ENCODE peak calls at places on chromosomes 4 and X, in ten cellular contexts. One of them, this sample, is unnamed.
A peak's percentile ranks its signal among the peaks of the same experiment; 100 is the strongest.

GRCh38 chrX:75149654-75150053 is 6.4 kb downstream of the ABCB7 start:
- DNase-seq in right atrium auricular region: no peak
- DNase-seq in astrocyte: no peak
- DNase-seq in fibroblast of lung: no peak
- DNase-seq in CD8-positive, alpha-beta memory T cell: no peak
- DNase-seq in PC-3: no peak
- DNase-seq in tibial nerve: no peak
- DNase-seq in bronchial epithelial cell: no peak
- DNase-seq in CD4-positive, CD25-positive, alpha-beta regulatory T cell: no peak
- DNase-seq in ovary: no peak
- DNase-seq in this sample: no peak

GRCh38 chrX:670596-670995 is 40.0 kb downstream of the SHOX start:
- DNase-seq in CD4-positive, CD25-positive, alpha-beta regulatory T cell: no peak
- DNase-seq in fibroblast of lung: no peak
- DNase-seq in right atrium auricular region: no peak
- DNase-seq in ovary: no peak
- DNase-seq in astrocyte: no peak
- DNase-seq in bronchial epithelial cell: no peak
- DNase-seq in CD8-positive, alpha-beta memory T cell: no peak
- DNase-seq in PC-3: no peak
- DNase-seq in tibial nerve: no peak
- DNase-seq in this sample: no peak

GRCh38 chrX:54042609-54043010 is 1.7 kb downstream of the PHF8 start:
- DNase-seq in right atrium auricular region: peak; percentile 63
- DNase-seq in astrocyte: peak; percentile 48
- DNase-seq in fibroblast of lung: peak; percentile 57
- DNase-seq in CD4-positive, CD25-positive, alpha-beta regulatory T cell: peak; percentile 54
- DNase-seq in ovary: peak; percentile 60
- DNase-seq in tibial nerve: peak; percentile 18
- DNase-seq in CD8-positive, alpha-beta memory T cell: peak; percentile 21
- DNase-seq in bronchial epithelial cell: peak; percentile 15
- DNase-seq in PC-3: peak; percentile 67
- DNase-seq in this sample: peak; percentile 50

GRCh38 chrX:9438950-9439494 is 25.8 kb upstream of the TBL1X start:
- DNase-seq in CD4-positive, CD25-positive, alpha-beta regulatory T cell: no peak
- DNase-seq in astrocyte: no peak
- DNase-seq in right atrium auricular region: no peak
- DNase-seq in ovary: no peak
- DNase-seq in tibial nerve: no peak
- DNase-seq in PC-3: no peak
- DNase-seq in fibroblast of lung: no peak
- DNase-seq in CD8-positive, alpha-beta memory T cell: no peak
- DNase-seq in bronchial epithelial cell: no peak
- DNase-seq in this sample: no peak

GRCh38 chr4:5800496-5800895 is 89.5 kb downstream of the EVC start:
- DNase-seq in fibroblast of lung: no peak
- DNase-seq in PC-3: no peak
- DNase-seq in CD4-positive, CD25-positive, alpha-beta regulatory T cell: no peak
- DNase-seq in tibial nerve: no peak
- DNase-seq in bronchial epithelial cell: no peak
- DNase-seq in ovary: no peak
- DNase-seq in CD8-positive, alpha-beta memory T cell: no peak
- DNase-seq in astrocyte: no peak
- DNase-seq in right atrium auricular region: no peak
- DNase-seq in this sample: no peak

GRCh38 chr4:23084559-23085248 is 392.0 kb downstream of the GBA3 start:
- DNase-seq in CD4-positive, CD25-positive, alpha-beta regulatory T cell: no peak
- DNase-seq in fibroblast of lung: peak; percentile 9
- DNase-seq in tibial nerve: no peak
- DNase-seq in astrocyte: peak; percentile 42
- DNase-seq in right atrium auricular region: no peak
- DNase-seq in PC-3: peak; percentile 67
- DNase-seq in ovary: no peak
- DNase-seq in bronchial epithelial cell: peak; percentile 33
- DNase-seq in CD8-positive, alpha-beta memory T cell: no peak
- DNase-seq in this sample: no peak

GRCh38 chrX:85503258-85504158 is 124.0 kb upstream of the POF1B start:
- DNase-seq in bronchial epithelial cell: peak; percentile 91
- DNase-seq in PC-3: no peak
- DNase-seq in CD8-positive, alpha-beta memory T cell: no peak
- DNase-seq in ovary: no peak
- DNase-seq in right atrium auricular region: no peak
- DNase-seq in fibroblast of lung: no peak
- DNase-seq in CD4-positive, CD25-positive, alpha-beta regulatory T cell: no peak
- DNase-seq in tibial nerve: no peak
- DNase-seq in astrocyte: no peak
- DNase-seq in this sample: no peak

GRCh38 chr4:24980064-24980690 is 50.6 kb downstream of the LGI2 start:
- DNase-seq in right atrium auricular region: peak; percentile 78
- DNase-seq in CD8-positive, alpha-beta memory T cell: peak; percentile 28
- DNase-seq in tibial nerve: peak; percentile 74
- DNase-seq in ovary: peak; percentile 65
- DNase-seq in astrocyte: peak; percentile 34
- DNase-seq in fibroblast of lung: peak; percentile 67
- DNase-seq in PC-3: peak; percentile 73
- DNase-seq in CD4-positive, CD25-positive, alpha-beta regulatory T cell: peak; percentile 72
- DNase-seq in bronchial epithelial cell: peak; percentile 52
- DNase-seq in this sample: no peak

GRCh38 chrX:130125090-130125489 is 14.8 kb upstream of the ELF4 start:
- DNase-seq in tibial nerve: peak; percentile 50
- DNase-seq in fibroblast of lung: peak; percentile 74
- DNase-seq in CD8-positive, alpha-beta memory T cell: no peak
- DNase-seq in ovary: peak; percentile 31
- DNase-seq in right atrium auricular region: peak; percentile 85
- DNase-seq in CD4-positive, CD25-positive, alpha-beta regulatory T cell: no peak
- DNase-seq in bronchial epithelial cell: peak; percentile 93
- DNase-seq in astrocyte: no peak
- DNase-seq in PC-3: no peak
- DNase-seq in this sample: no peak

GRCh38 chr4:68877555-68877954 is 61.8 kb downstream of the UGT2B10 start:
- DNase-seq in astrocyte: no peak
- DNase-seq in tibial nerve: no peak
- DNase-seq in PC-3: no peak
- DNase-seq in fibroblast of lung: no peak
- DNase-seq in right atrium auricular region: no peak
- DNase-seq in ovary: no peak
- DNase-seq in CD8-positive, alpha-beta memory T cell: no peak
- DNase-seq in bronchial epithelial cell: no peak
- DNase-seq in CD4-positive, CD25-positive, alpha-beta regulatory T cell: no peak
- DNase-seq in this sample: no peak

GRCh38 chr4:22500831-22501714 is 14.8 kb downstream of the ADGRA3 start:
- DNase-seq in fibroblast of lung: no peak
- DNase-seq in CD8-positive, alpha-beta memory T cell: no peak
- DNase-seq in right atrium auricular region: no peak
- DNase-seq in ovary: no peak
- DNase-seq in bronchial epithelial cell: peak; percentile 95
- DNase-seq in astrocyte: peak; percentile 86
- DNase-seq in tibial nerve: no peak
- DNase-seq in PC-3: peak; percentile 84
- DNase-seq in CD4-positive, CD25-positive, alpha-beta regulatory T cell: no peak
- DNase-seq in this sample: no peak

GRCh38 chr4:37383579-37384229 is 139.2 kb downstream of the NWD2 start:
- DNase-seq in astrocyte: no peak
- DNase-seq in CD8-positive, alpha-beta memory T cell: no peak
- DNase-seq in bronchial epithelial cell: peak; percentile 53
- DNase-seq in fibroblast of lung: peak; percentile 19
- DNase-seq in ovary: no peak
- DNase-seq in tibial nerve: peak; percentile 13
- DNase-seq in CD4-positive, CD25-positive, alpha-beta regulatory T cell: peak; percentile 47
- DNase-seq in PC-3: peak; percentile 73
- DNase-seq in right atrium auricular region: no peak
- DNase-seq in this sample: no peak

GRCh38 chrX:132480581-132481203 is 8.1 kb downstream of the MBNL3 start:
- DNase-seq in astrocyte: peak; percentile 7
- DNase-seq in ovary: no peak
- DNase-seq in PC-3: peak; percentile 60
- DNase-seq in tibial nerve: no peak
- DNase-seq in bronchial epithelial cell: peak; percentile 35
- DNase-seq in fibroblast of lung: peak; percentile 87
- DNase-seq in right atrium auricular region: no peak
- DNase-seq in CD8-positive, alpha-beta memory T cell: peak; percentile 9
- DNase-seq in CD4-positive, CD25-positive, alpha-beta regulatory T cell: peak; percentile 77
- DNase-seq in this sample: peak; percentile 48

GRCh38 chrX:122504026-122504425 is 680.1 kb upstream of the GRIA3 start:
- DNase-seq in ovary: no peak
- DNase-seq in right atrium auricular region: no peak
- DNase-seq in bronchial epithelial cell: peak; percentile 7
- DNase-seq in tibial nerve: no peak
- DNase-seq in PC-3: peak; percentile 6
- DNase-seq in fibroblast of lung: no peak
- DNase-seq in astrocyte: peak; percentile 52
- DNase-seq in CD4-positive, CD25-positive, alpha-beta regulatory T cell: no peak
- DNase-seq in CD8-positive, alpha-beta memory T cell: no peak
- DNase-seq in this sample: no peak

GRCh38 chr4:39305902-39306677 is 60.1 kb downstream of the RFC1 start:
- DNase-seq in CD8-positive, alpha-beta memory T cell: no peak
- DNase-seq in bronchial epithelial cell: no peak
- DNase-seq in right atrium auricular region: no peak
- DNase-seq in fibroblast of lung: peak; percentile 33
- DNase-seq in tibial nerve: no peak
- DNase-seq in astrocyte: peak; percentile 22
- DNase-seq in CD4-positive, CD25-positive, alpha-beta regulatory T cell: no peak
- DNase-seq in ovary: no peak
- DNase-seq in PC-3: no peak
- DNase-seq in this sample: no peak

GRCh38 chr4:173037242-173037641 is 131.4 kb upstream of the GALNT7 start:
- DNase-seq in fibroblast of lung: no peak
- DNase-seq in astrocyte: no peak
- DNase-seq in ovary: no peak
- DNase-seq in bronchial epithelial cell: no peak
- DNase-seq in right atrium auricular region: no peak
- DNase-seq in PC-3: no peak
- DNase-seq in CD8-positive, alpha-beta memory T cell: no peak
- DNase-seq in tibial nerve: no peak
- DNase-seq in CD4-positive, CD25-positive, alpha-beta regulatory T cell: no peak
- DNase-seq in this sample: no peak

GRCh38 chr4:140609548-140610425 is 41.0 kb upstream of the UCP1 start:
- DNase-seq in right atrium auricular region: no peak
- DNase-seq in fibroblast of lung: peak; percentile 69
- DNase-seq in CD8-positive, alpha-beta memory T cell: no peak
- DNase-seq in PC-3: peak; percentile 71
- DNase-seq in tibial nerve: no peak
- DNase-seq in ovary: no peak
- DNase-seq in astrocyte: peak; percentile 29
- DNase-seq in CD4-positive, CD25-positive, alpha-beta regulatory T cell: peak; percentile 40
- DNase-seq in bronchial epithelial cell: peak; percentile 51
- DNase-seq in this sample: no peak

DNA sequence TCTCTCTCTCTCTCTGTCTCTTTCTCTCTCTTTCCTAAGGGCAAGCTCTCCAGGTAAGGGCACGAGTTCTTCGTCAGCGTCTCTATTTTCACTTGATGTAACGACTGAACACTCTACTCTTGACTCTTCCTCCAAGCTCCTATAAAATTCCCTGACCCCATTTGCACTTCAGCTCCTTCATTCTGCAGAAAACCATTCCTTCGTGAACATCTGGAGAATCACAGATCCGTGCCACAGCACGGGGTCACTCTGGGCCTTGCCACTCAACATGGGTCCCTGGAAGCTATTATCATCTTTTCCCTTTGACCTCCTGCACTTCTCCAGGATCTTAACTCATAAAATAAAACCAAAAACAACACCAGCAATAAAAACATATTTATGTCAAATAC is 112.0 kb upstream of the LNX1 start:
- DNase-seq in ovary: no peak
- DNase-seq in tibial nerve: no peak
- DNase-seq in PC-3: no peak
- DNase-seq in astrocyte: no peak
- DNase-seq in CD4-positive, CD25-positive, alpha-beta regulatory T cell: no peak
- DNase-seq in bronchial epithelial cell: no peak
- DNase-seq in right atrium auricular region: no peak
- DNase-seq in CD8-positive, alpha-beta memory T cell: no peak
- DNase-seq in fibroblast of lung: no peak
- DNase-seq in this sample: no peak
- H3K4me3 ChIP-seq in ovary: no peak overlapping the region
- H3K4me3 ChIP-seq in tibial nerve: no peak overlapping the region
- H3K4me3 ChIP-seq in PC-3: peak overlapping the region; percentile 63
- H3K4me3 ChIP-seq in astrocyte: peak overlapping the region; percentile 37
- H3K4me3 ChIP-seq in CD4-positive, CD25-positive, alpha-beta regulatory T cell: no peak overlapping the region
- H3K4me3 ChIP-seq in bronchial epithelial cell: no peak overlapping the region
- H3K4me3 ChIP-seq in right atrium auricular region: peak overlapping the region; percentile 38
- H3K4me3 ChIP-seq in CD8-positive, alpha-beta memory T cell: no peak overlapping the region
- H3K4me3 ChIP-seq in fibroblast of lung: no peak overlapping the region
- H3K4me3 ChIP-seq in this sample: no peak overlapping the region

DNA sequence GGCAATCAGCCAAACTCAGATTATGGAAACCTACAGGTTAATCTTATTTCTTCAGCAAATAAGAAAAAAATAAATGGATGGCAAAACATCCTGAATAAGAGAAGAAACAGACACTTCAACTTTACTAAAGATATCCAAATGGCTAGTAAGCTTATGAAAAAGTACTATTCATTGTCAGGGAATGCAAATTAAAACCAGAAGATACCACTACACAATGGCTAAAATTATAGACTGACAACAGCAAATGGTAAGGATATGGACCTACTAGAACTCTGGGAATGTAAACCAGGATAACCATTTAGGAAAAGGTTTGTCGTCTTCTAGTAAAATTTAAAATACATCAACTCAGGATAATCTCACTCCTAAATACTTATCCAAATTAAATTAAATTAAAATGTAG is 24.3 kb downstream of the GRSF1 start:
- DNase-seq in tibial nerve: no peak
- DNase-seq in right atrium auricular region: no peak
- DNase-seq in astrocyte: no peak
- DNase-seq in fibroblast of lung: no peak
- DNase-seq in PC-3: no peak
- DNase-seq in CD8-positive, alpha-beta memory T cell: no peak
- DNase-seq in bronchial epithelial cell: no peak
- DNase-seq in CD4-positive, CD25-positive, alpha-beta regulatory T cell: no peak
- DNase-seq in ovary: no peak
- DNase-seq in this sample: no peak
- H3K36me3 ChIP-seq in tibial nerve: peaks cover 41% of the 10 kb centered on the region
- H3K36me3 ChIP-seq in right atrium auricular region: peaks cover 18% of the 10 kb centered on the region
- H3K36me3 ChIP-seq in astrocyte: peaks cover 22% of the 10 kb centered on the region
- H3K36me3 ChIP-seq in fibroblast of lung: no peaks in the 10 kb centered on the region
- H3K36me3 ChIP-seq in PC-3: peaks cover 18% of the 10 kb centered on the region
- H3K36me3 ChIP-seq in CD8-positive, alpha-beta memory T cell: peaks cover 10% of the 10 kb centered on the region
- H3K36me3 ChIP-seq in bronchial epithelial cell: no peaks in the 10 kb centered on the region
- H3K36me3 ChIP-seq in CD4-positive, CD25-positive, alpha-beta regulatory T cell: peaks cover 21% of the 10 kb centered on the region
- H3K36me3 ChIP-seq in ovary: no peaks in the 10 kb centered on the region
- H3K36me3 ChIP-seq in this sample: peaks cover 2% of the 10 kb centered on the region

GRCh38 chr4:80912350-80912749 is 118.2 kb upstream of the BMP3 start:
- DNase-seq in PC-3: no peak
- DNase-seq in ovary: no peak
- DNase-seq in tibial nerve: no peak
- DNase-seq in CD8-positive, alpha-beta memory T cell: no peak
- DNase-seq in right atrium auricular region: no peak
- DNase-seq in fibroblast of lung: no peak
- DNase-seq in bronchial epithelial cell: no peak
- DNase-seq in CD4-positive, CD25-positive, alpha-beta regulatory T cell: no peak
- DNase-seq in astrocyte: no peak
- DNase-seq in this sample: no peak
- H3K4me3 ChIP-seq in PC-3: no peak overlapping the region
- H3K4me3 ChIP-seq in ovary: no peak overlapping the region
- H3K4me3 ChIP-seq in tibial nerve: no peak overlapping the region
- H3K4me3 ChIP-seq in CD8-positive, alpha-beta memory T cell: no peak overlapping the region
- H3K4me3 ChIP-seq in right atrium auricular region: no peak overlapping the region
- H3K4me3 ChIP-seq in fibroblast of lung: no peak overlapping the region
- H3K4me3 ChIP-seq in bronchial epithelial cell: no peak overlapping the region
- H3K4me3 ChIP-seq in CD4-positive, CD25-positive, alpha-beta regulatory T cell: no peak overlapping the region
- H3K4me3 ChIP-seq in astrocyte: no peak overlapping the region
- H3K4me3 ChIP-seq in this sample: no peak overlapping the region

GRCh38 chr4:184671101-184671500 is 21.6 kb downstream of the PRIMPOL start:
- DNase-seq in CD4-positive, CD25-positive, alpha-beta regulatory T cell: no peak
- DNase-seq in bronchial epithelial cell: peak; percentile 78
- DNase-seq in tibial nerve: no peak
- DNase-seq in right atrium auricular region: no peak
- DNase-seq in fibroblast of lung: no peak
- DNase-seq in CD8-positive, alpha-beta memory T cell: no peak
- DNase-seq in PC-3: no peak
- DNase-seq in astrocyte: no peak
- DNase-seq in ovary: no peak
- DNase-seq in this sample: no peak
- H3K36me3 ChIP-seq in CD4-positive, CD25-positive, alpha-beta regulatory T cell: peaks cover 12% of the 10 kb centered on the region
- H3K36me3 ChIP-seq in bronchial epithelial cell: peaks cover 4% of the 10 kb centered on the region
- H3K36me3 ChIP-seq in tibial nerve: peaks cover 87% of the 10 kb centered on the region
- H3K36me3 ChIP-seq in right atrium auricular region: peaks cover 31% of the 10 kb centered on the region
- H3K36me3 ChIP-seq in fibroblast of lung: peaks cover 4% of the 10 kb centered on the region
- H3K36me3 ChIP-seq in CD8-positive, alpha-beta memory T cell: no peaks in the 10 kb centered on the region
- H3K36me3 ChIP-seq in PC-3: no peaks in the 10 kb centered on the region
- H3K36me3 ChIP-seq in astrocyte: no peaks in the 10 kb centered on the region
- H3K36me3 ChIP-seq in ovary: no peaks in the 10 kb centered on the region
- H3K36me3 ChIP-seq in this sample: peaks cover 13% of the 10 kb centered on the region

This sample was measured in GM06990.